ENCODE peak calls at places on chromosomes 2 and 18, in seven cellular contexts. B is PC-3, K is IMR-90, W is GM23248, U is fibroblast of lung, N is mammary epithelial cell, R is SK-N-SH. I is an unnamed sample.
A peak's percentile ranks its signal among the peaks of the same experiment; 100 is the strongest.

GRCh38 chr2:70569559-70569958 is 15.9 kb upstream of the TGFA start:
- DNase-seq in B (no peak), K (no peak), W (peak; percentile 20), U (no peak), N (peak; percentile 76), R (no peak), I (no peak)

GRCh38 chr2:85174943-85175342 is 41.8 kb downstream of the TCF7L1 start:
- DNase-seq in B (no peak), K (no peak), W (no peak), U (no peak), N (no peak), R (no peak), I (no peak)

GRCh38 chr2:134108124-134108523 is 145.7 kb upstream of the MGAT5 start:
- DNase-seq in B (no peak), K (no peak), W (no peak), U (no peak), N (no peak), R (no peak), I (no peak)

GRCh38 chr2:163467206-163467605 is 268.6 kb downstream of the FIGN start:
- DNase-seq in B (no peak), K (no peak), W (no peak), U (no peak), N (no peak), R (peak; percentile 26), I (peak; percentile 4)

GRCh38 chr2:180980943-180981898 is 816 bp downstream of the UBE2E3 start:
- DNase-seq in B (peak; percentile 47), K (peak; percentile 44), W (peak; percentile 71), U (peak; percentile 56), N (peak; percentile 33), R (no peak), I (peak; percentile 51)

GRCh38 chr2:196590286-196590685 is 49.2 kb upstream of the CCDC150 start:
- DNase-seq in B (peak; percentile 58), K (peak; percentile 18), W (peak; percentile 47), U (no peak), N (no peak), R (no peak), I (peak; percentile 39)

GRCh38 chr2:28422903-28423741 is 30.5 kb downstream of the FOSL2 start:
- DNase-seq in B (no peak), K (no peak), W (no peak), U (no peak), N (no peak), R (no peak), I (no peak)

GRCh38 chr2:51953931-51954330 is 922.0 kb upstream of the NRXN1 start:
- DNase-seq in B (no peak), K (peak; percentile 74), W (peak; percentile 42), U (no peak), N (no peak), R (no peak), I (peak; percentile 64)

GRCh38 chr2:145759228-145759940 is 1239.5 kb upstream of the ZEB2 start:
- DNase-seq in B (no peak), K (peak; percentile 42), W (no peak), U (no peak), N (no peak), R (no peak), I (peak; percentile 41)

GRCh38 chr2:159009940-159010339 is 41.5 kb downstream of the TANC1 start:
- DNase-seq in B (no peak), K (peak; percentile 16), W (peak; percentile 59), U (no peak), N (no peak), R (no peak), I (no peak)

GRCh38 chr18:71011389-71011788 is 722.5 kb downstream of the SOCS6 start:
- DNase-seq in B (no peak), K (no peak), W (no peak), U (no peak), N (no peak), R (no peak), I (no peak)

GRCh38 chr18:48946329-48946835 is 4.4 kb downstream of the SMAD7 start:
- DNase-seq in B (peak; percentile 61), K (peak; percentile 81), W (peak; percentile 77), U (peak; percentile 46), N (peak; percentile 39), R (peak; percentile 82), I (peak; percentile 89)
- H4K20me1 ChIP-seq in B (peaks cover 9% of the 10 kb centered on the region), K (peaks cover 92% of the 10 kb centered on the region), W (peaks cover 9% of the 10 kb centered on the region), U (no peaks in the 10 kb centered on the region), N (no peaks in the 10 kb centered on the region), R (peaks cover 97% of the 10 kb centered on the region), I (peaks cover 95% of the 10 kb centered on the region)

DNA sequence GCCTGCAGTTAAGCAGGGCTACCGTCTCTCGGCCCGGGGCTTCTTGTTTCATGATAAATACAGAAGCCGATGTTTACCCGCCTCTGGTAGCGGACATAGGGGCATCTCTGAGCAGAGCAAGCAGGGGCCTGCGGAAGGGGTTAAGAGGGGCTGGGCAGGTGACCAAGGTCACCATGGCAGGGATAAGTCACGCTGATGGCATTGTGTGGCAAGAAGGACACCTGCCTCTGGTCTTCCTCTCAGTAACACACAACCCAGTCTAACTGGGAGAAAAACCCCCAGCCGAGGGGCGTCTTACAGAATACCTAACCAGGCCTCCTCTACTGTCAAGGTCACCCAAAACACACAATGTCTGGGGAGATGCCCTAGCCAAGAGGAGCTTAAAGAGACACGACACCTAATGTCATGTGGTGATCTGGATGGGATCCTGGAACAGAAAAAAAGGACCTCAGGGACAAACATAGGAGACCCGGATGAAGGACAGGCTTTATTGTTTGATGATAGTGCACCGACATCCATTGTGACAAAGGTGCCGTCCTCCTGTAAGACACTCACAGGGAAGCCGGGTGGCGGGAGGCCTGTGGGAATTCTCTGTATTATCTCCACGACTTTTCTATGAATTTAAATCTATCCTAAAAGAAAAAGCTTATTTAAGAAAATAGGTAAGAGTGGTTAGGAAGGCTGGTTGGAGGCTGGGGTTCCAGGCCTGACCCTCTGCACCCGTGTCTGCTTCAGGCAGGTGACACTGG is 24.8 kb downstream of the SH3BP4 start:
- DNase-seq in B (no peak), K (no peak), W (no peak), U (no peak), N (no peak), R (no peak), I (no peak)
- H4K20me1 ChIP-seq in B (no peaks in the 10 kb centered on the region), K (peaks cover 89% of the 10 kb centered on the region), W (peaks cover 3% of the 10 kb centered on the region), U (peaks cover 1% of the 10 kb centered on the region), N (peaks cover 3% of the 10 kb centered on the region), R (peaks cover 4% of the 10 kb centered on the region), I (peaks cover 89% of the 10 kb centered on the region)

GRCh38 chr2:128311755-128312341 is 6.8 kb downstream of the HS6ST1 start:
- DNase-seq in B (no peak), K (no peak), W (no peak), U (no peak), N (no peak), R (peak; percentile 13), I (no peak)
- H4K20me1 ChIP-seq in B (peaks cover 21% of the 10 kb centered on the region), K (peaks cover 99% of the 10 kb centered on the region), W (peaks cover 8% of the 10 kb centered on the region), U (peaks cover 3% of the 10 kb centered on the region), N (no peaks in the 10 kb centered on the region), R (peaks cover 46% of the 10 kb centered on the region), I (peaks cover 100% of the 10 kb centered on the region)

DNA sequence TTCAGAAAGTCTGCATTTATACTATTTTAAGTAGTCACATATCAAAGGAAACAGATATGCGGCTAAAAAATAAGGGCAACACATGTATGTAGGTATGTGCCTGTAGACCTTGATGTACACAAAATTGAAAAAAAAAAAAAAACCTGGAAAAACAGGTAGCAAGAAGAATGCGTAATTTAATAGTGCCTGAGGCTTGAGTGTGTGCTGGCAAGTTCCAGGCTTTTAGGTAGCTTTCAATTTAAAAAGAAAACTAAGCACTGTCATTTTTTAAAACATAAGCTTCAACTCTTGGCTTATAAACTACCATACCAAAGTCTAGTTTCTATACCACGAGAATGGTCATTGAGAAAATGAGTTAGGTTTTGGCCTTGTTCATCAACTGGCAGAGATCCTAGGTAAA is 72.3 kb downstream of the OTX1 start:
- DNase-seq in B (no peak), K (no peak), W (no peak), U (no peak), N (no peak), R (no peak), I (no peak)
- H4K20me1 ChIP-seq in B (no peaks in the 10 kb centered on the region), K (no peaks in the 10 kb centered on the region), W (no peaks in the 10 kb centered on the region), U (no peaks in the 10 kb centered on the region), N (no peaks in the 10 kb centered on the region), R (no peaks in the 10 kb centered on the region), I (no peaks in the 10 kb centered on the region)

GRCh38 chr18:8758466-8758865 is 53.1 kb downstream of the MTCL1 start:
- DNase-seq in B (no peak), K (no peak), W (no peak), U (no peak), N (peak; percentile 43), R (no peak), I (no peak)
- H4K20me1 ChIP-seq in B (no peaks in the 10 kb centered on the region), K (peaks cover 5% of the 10 kb centered on the region), W (no peaks in the 10 kb centered on the region), U (no peaks in the 10 kb centered on the region), N (no peaks in the 10 kb centered on the region), R (no peaks in the 10 kb centered on the region), I (no peaks in the 10 kb centered on the region)

GRCh38 chr18:24021505-24021904 is 7.0 kb downstream of the TTC39C start:
- DNase-seq in B (no peak), K (no peak), W (no peak), U (no peak), N (no peak), R (no peak), I (no peak)
- H4K20me1 ChIP-seq in B (no peaks in the 10 kb centered on the region), K (peaks cover 51% of the 10 kb centered on the region), W (peaks cover 4% of the 10 kb centered on the region), U (no peaks in the 10 kb centered on the region), N (no peaks in the 10 kb centered on the region), R (peaks cover 28% of the 10 kb centered on the region), I (peaks cover 60% of the 10 kb centered on the region)

GRCh38 chr2:238902285-238902684 is 54.4 kb downstream of the TWIST2 start:
- DNase-seq in B (no peak), K (no peak), W (no peak), U (no peak), N (no peak), R (no peak), I (no peak)
- H4K20me1 ChIP-seq in B (no peaks in the 10 kb centered on the region), K (peaks cover 39% of the 10 kb centered on the region), W (peaks cover 18% of the 10 kb centered on the region), U (peaks cover 1% of the 10 kb centered on the region), N (no peaks in the 10 kb centered on the region), R (no peaks in the 10 kb centered on the region), I (peaks cover 30% of the 10 kb centered on the region)

GRCh38 chr18:74451148-74451547 is 6.0 kb downstream of the DIPK1C start:
- DNase-seq in B (no peak), K (no peak), W (no peak), U (no peak), N (no peak), R (no peak), I (no peak)
- H4K20me1 ChIP-seq in B (no peaks in the 10 kb centered on the region), K (no peaks in the 10 kb centered on the region), W (no peaks in the 10 kb centered on the region), U (no peaks in the 10 kb centered on the region), N (no peaks in the 10 kb centered on the region), R (no peaks in the 10 kb centered on the region), I (no peaks in the 10 kb centered on the region)

GRCh38 chr2:27351802-27352598 is 4.6 kb downstream of the GTF3C2 start:
- DNase-seq in B (no peak), K (no peak), W (no peak), U (no peak), N (no peak), R (no peak), I (no peak)
- H4K20me1 ChIP-seq in B (peaks cover 16% of the 10 kb centered on the region), K (no peaks in the 10 kb centered on the region), W (no peaks in the 10 kb centered on the region), U (no peaks in the 10 kb centered on the region), N (no peaks in the 10 kb centered on the region), R (peaks cover 12% of the 10 kb centered on the region), I (peaks cover 31% of the 10 kb centered on the region)

I was measured in astrocyte.